ENCODE peak calls at places on chromosomes 11 and 22, in six cellular contexts. G is IMR-90, B is mesendoderm, Y is H9, N is neuronal stem cell, T is H1. Q is an unnamed sample.

GRCh38 chr22:36194971-36195370 is 6.6 kb downstream of the APOL4 start:
- DNase-seq in G (peak), B (peak), Y (peak), N (peak), T (peak), Q (peak)

GRCh38 chr11:32830413-32830738 is 649 bp downstream of the PRRG4 start:
- DNase-seq in G (no peak), B (no peak), Y (no peak), N (no peak), T (no peak), Q (peak)

GRCh38 chr11:64553554-64554201 is 37.3 kb upstream of the SLC22A12 start:
- DNase-seq in G (peak), B (peak), Y (peak), N (peak), T (peak), Q (peak)

GRCh38 chr11:46697303-46697702 is 3.1 kb downstream of the ARHGAP1 start:
- DNase-seq in G (no peak), B (peak), Y (no peak), N (no peak), T (no peak), Q (peak)

GRCh38 chr11:2306971-2307732 is 5.3 kb downstream of the TSPAN32 start:
- DNase-seq in G (peak), B (no peak), Y (peak), N (no peak), T (no peak), Q (peak)

GRCh38 chr22:42901790-42902508 is 44.9 kb upstream of the ARFGAP3 start:
- DNase-seq in G (no peak), B (no peak), Y (no peak), N (no peak), T (no peak), Q (no peak)

GRCh38 chr11:8329336-8329735 is 65.7 kb upstream of the LMO1 start:
- DNase-seq in G (no peak), B (no peak), Y (no peak), N (no peak), T (no peak), Q (no peak)

GRCh38 chr11:41795004-41795403 is 335.6 kb upstream of the LRRC4C start:
- DNase-seq in G (no peak), B (no peak), Y (no peak), N (no peak), T (no peak), Q (no peak)

GRCh38 chr22:23070418-23071162 is at the start of gene GNAZ:
- DNase-seq in G (no peak), B (peak), Y (peak), N (peak), T (peak), Q (no peak)

GRCh38 chr11:10657308-10658271 is 36.0 kb downstream of the IRAG1 start:
- DNase-seq in G (peak), B (no peak), Y (no peak), N (no peak), T (no peak), Q (peak)

GRCh38 chr11:2690596-2691354 is 9.0 kb downstream of the KCNQ1OT1 start:
- DNase-seq in G (no peak), B (peak), Y (no peak), N (no peak), T (no peak), Q (no peak)

GRCh38 chr11:57647960-57648776 is 1.5 kb downstream of the YPEL4 start:
- DNase-seq in G (no peak), B (peak), Y (peak), N (no peak), T (peak), Q (peak)

GRCh38 chr11:64776425-64776824 is 1.9 kb downstream of the SF1 start:
- DNase-seq in G (no peak), B (no peak), Y (no peak), N (no peak), T (no peak), Q (no peak)

GRCh38 chr22:20023214-20023613 is 2.3 kb downstream of the TANGO2 start:
- DNase-seq in G (no peak), B (no peak), Y (no peak), N (no peak), T (no peak), Q (no peak)

GRCh38 chr11:22666700-22667439 is 459 bp downstream of the GAS2 start:
- DNase-seq in G (no peak), B (peak), Y (peak), N (peak), T (peak), Q (peak)

DNA sequence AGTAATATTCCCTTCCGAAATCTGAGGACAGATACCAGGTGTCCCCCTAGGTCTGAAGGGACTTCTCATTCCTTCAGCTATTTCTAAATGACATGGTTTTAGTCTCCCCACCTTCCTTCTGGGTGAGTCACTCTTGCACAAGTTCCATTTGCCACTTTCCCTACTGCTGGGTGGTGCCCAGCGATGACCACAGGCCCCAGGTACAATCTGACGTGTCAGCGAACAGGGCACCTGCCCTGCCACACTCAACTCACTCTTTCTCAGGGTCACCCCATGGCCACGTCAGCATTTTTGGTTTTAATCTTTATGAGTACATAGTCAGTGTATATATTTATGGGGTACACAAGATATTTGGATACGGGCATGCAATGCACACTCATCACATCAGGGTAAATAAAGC is 17.2 kb downstream of the POU2AF1 start:
- DNase-seq in G (no peak), B (no peak), Y (no peak), N (no peak), T (no peak), Q (no peak)
- H2BK15ac ChIP-seq in G (no peak), B (no peak), Y (no peak), N (no peak), T (no peak), Q (no peak)

GRCh38 chr22:24506802-24507438 is 11.8 kb downstream of the UPB1 start:
- DNase-seq in G (peak), B (no peak), Y (peak), N (no peak), T (no peak), Q (peak)
- H2BK15ac ChIP-seq in G (no peak), B (no peak), Y (no peak), N (no peak), T (no peak), Q (no peak)

GRCh38 chr11:14643697-14644395 is at the start of gene PDE3B:
- DNase-seq in G (peak), B (peak), Y (peak), N (peak), T (peak), Q (peak)

GRCh38 chr11:14641801-14642200 is 1.8 kb upstream of the PDE3B start:
- DNase-seq in G (no peak), B (no peak), Y (no peak), N (no peak), T (no peak), Q (no peak)

GRCh38 chr11:14644396-14645246 is 1.0 kb downstream of the PDE3B start:
- DNase-seq in G (no peak), B (peak), Y (peak), N (peak), T (peak), Q (peak)

GRCh38 chr11:14642453-14642852 is 1.2 kb upstream of the PDE3B start:
- DNase-seq in G (no peak), B (no peak), Y (no peak), N (no peak), T (no peak), Q (peak)

DNA sequence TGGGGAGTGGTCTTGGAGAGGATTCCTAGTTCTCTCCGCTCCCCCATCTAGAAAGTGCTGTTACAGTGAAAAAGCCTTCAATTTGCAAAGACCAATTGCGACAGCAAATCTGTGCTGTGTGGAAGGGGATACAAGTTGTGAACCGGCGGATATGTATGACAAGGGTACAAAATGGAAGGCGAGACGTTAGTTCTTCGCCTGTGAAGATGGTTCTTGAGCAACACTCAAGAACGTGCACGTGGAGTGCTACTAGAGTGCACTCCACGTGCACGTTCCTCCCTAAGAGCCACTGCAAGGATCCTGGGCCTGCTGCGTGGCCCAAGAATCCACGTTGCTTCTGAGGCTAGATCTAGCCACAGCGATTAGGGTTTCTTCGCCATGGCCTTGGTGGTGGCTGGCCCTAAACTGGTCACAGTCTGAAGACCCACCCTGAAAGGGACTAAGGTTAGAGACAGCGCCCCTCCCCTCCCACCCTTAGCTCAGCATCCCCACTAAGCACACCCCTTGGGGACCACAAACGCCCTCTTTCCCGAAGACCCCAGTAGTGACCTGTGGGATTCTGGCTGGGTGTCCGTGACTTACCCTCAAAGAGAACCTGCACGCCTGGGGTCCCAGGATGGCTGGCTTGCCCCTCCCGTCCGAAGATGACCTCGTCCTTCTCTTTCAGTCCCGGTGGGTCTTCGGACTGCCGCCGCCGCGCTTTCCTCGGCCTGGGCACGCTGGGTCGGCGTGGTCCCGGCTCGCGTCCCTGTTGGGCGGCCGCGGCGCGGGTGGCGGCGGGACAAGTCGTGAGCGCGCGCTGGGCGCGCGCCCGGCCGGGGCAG is 519 bp upstream of the PDE3B start:
- DNase-seq in G (no peak), B (peak), Y (no peak), N (no peak), T (no peak), Q (no peak)
- H2BK15ac ChIP-seq in G (no peak), B (no peak), Y (no peak), N (peak), T (no peak), Q (no peak)

DNA sequence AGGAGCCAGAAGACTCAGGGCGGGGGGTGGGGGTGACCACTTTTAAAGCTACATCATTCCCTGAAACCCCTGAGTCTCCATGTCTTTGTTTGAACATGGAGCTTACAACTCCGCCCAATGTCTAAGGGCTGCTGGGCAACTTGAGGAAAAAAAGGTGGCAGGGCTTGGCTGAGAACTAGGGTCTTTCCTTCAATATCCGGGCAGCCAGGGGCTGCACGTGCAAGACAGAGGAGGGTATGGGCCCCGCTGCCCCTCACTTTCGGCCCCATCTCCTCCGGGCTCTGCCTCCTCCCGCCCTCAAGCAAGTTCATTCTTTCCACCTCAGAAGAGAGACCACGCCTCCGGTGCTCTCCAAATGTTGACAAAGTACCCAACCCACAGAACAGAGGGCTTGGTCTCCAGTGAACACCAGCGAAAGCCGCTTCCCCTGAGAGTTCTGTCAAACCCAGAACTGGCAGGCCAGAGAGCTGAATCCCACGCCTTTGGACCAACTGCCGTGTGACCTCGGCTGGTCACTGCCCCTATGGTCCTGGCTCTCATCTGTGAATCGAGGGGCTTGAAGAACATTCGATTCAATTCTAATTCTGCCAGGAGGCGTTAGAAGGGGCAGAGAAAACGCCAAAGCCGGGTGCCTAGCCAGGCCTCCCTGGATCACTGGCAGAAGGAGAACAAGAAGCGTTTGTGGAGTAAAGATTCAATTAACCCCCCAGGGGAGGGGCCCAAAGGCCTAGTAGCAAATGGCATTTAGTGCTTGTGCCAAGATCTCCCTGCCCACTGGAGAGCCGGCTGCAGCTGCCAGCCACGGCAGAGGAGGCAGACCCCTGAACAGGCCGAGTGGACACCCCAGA is 7.3 kb downstream of the PDGFB start:
- DNase-seq in G (no peak), B (no peak), Y (no peak), N (no peak), T (no peak), Q (no peak)
- H2BK15ac ChIP-seq in G (no peak), B (no peak), Y (no peak), N (no peak), T (no peak), Q (peak)

GRCh38 chr11:118217575-118217974 is 7.2 kb downstream of the JAML start:
- DNase-seq in G (no peak), B (no peak), Y (no peak), N (no peak), T (no peak), Q (no peak)
- H2BK15ac ChIP-seq in G (no peak), B (no peak), Y (no peak), N (no peak), T (no peak), Q (no peak)

GRCh38 chr11:44861829-44862545 is 88.7 kb downstream of the TP53I11 start:
- DNase-seq in G (peak), B (peak), Y (peak), N (no peak), T (no peak), Q (peak)

GRCh38 chr11:44860346-44860745 is 90.3 kb downstream of the TP53I11 start:
- DNase-seq in G (no peak), B (no peak), Y (no peak), N (no peak), T (no peak), Q (no peak)

GRCh38 chr11:44860967-44861828 is 89.5 kb downstream of the TP53I11 start:
- DNase-seq in G (no peak), B (peak), Y (no peak), N (no peak), T (no peak), Q (no peak)

GRCh38 chr11:44863231-44863630 is 87.5 kb downstream of the TP53I11 start:
- DNase-seq in G (no peak), B (no peak), Y (no peak), N (peak), T (no peak), Q (no peak)

GRCh38 chr11:44862546-44863101 is 88.1 kb downstream of the TP53I11 start:
- DNase-seq in G (no peak), B (no peak), Y (no peak), N (no peak), T (no peak), Q (no peak)
- H2BK15ac ChIP-seq in G (peak), B (no peak), Y (no peak), N (peak), T (peak), Q (peak)

GRCh38 chr11:27816200-27816599 is 115.9 kb upstream of the BDNF start:
- DNase-seq in G (no peak), B (no peak), Y (no peak), N (no peak), T (no peak), Q (no peak)
- H2BK15ac ChIP-seq in G (no peak), B (no peak), Y (no peak), N (no peak), T (no peak), Q (no peak)